ENCODE peak calls at places on chromosomes 6 and 20, in four cellular contexts. O is SK-N-SH, G is IMR-90, T is fibroblast of lung. H is an unnamed sample.

GRCh38 chr20:62704341-62704948 is 4.2 kb upstream of the NTSR1 start:
- DNase-seq in G (peak), T (peak), O (peak), H (peak)

GRCh38 chr6:141426400-141426980 is 706.2 kb upstream of the GJE1 start:
- DNase-seq in T (no peak), G (no peak), O (no peak), H (no peak)

GRCh38 chr6:148657053-148657452 is 89.8 kb upstream of the UST start:
- DNase-seq in G (peak), O (no peak), T (peak), H (peak)

GRCh38 chr6:144758602-144759001 is 473.5 kb downstream of the UTRN start:
- DNase-seq in G (peak), O (no peak), T (peak), H (no peak)

GRCh38 chr6:135170238-135170637 is 10.9 kb upstream of the MYB start:
- DNase-seq in O (no peak), T (no peak), G (no peak), H (no peak)

GRCh38 chr6:10837009-10837691 is 1.2 kb downstream of the MAK start:
- DNase-seq in T (peak), G (no peak), O (peak), H (peak)

GRCh38 chr20:32448306-32449056 is 90.3 kb downstream of the ASXL1 start:
- DNase-seq in T (no peak), G (no peak), O (no peak), H (no peak)

GRCh38 chr6:128121190-128121589 is 220.3 kb upstream of the THEMIS start:
- DNase-seq in G (no peak), T (no peak), O (no peak), H (no peak)

GRCh38 chr20:32191873-32192272 is 15.7 kb downstream of the PLAGL2 start:
- DNase-seq in O (no peak), T (no peak), G (peak), H (no peak)

DNA sequence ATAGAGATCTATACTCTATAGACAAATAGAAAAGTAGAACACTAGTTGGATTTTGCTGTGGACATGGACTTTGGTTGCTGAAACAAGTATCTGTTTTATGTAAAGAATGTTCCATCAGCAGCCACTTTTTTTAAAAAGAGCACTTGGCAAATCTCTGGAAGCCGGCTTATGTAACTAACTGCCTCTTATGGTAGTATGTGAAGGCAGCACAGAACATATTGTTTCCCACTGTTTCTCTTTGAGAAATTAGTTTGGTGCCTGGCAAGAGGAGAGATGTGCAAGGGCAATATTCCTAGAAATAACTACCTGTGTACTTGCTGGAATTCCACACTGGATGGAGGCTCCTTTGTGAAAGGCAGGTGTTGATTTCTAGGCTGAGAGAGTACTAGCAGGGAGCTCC is 242.3 kb upstream of the PREP start:
- DNase-seq in T (peak), G (no peak), O (no peak), H (peak)
- H3K4me2 ChIP-seq in T (no peak), G (no peak), O (no peak), H (peak)

DNA sequence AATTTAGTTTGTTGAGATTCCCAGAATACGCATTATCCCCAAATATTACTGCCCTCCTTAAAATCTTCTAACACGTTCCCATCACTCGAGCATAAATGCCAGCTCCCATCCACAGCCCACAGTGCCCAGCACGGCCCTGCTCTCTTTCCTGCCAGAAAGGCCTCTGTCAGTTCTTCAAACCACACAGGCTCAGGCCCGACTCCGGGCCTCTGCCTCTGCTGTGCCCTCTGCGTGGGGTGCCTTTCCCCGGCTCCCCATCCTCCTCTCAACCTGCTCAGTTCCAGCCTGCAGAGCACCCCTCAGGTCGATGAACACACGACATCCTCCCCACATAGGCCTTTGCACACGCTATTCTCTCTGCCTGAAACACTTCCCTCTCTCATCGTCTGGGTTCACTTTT is 12.8 kb downstream of the ULBP3 start:
- DNase-seq in G (no peak), T (no peak), O (no peak), H (no peak)
- H2AFZ ChIP-seq in G (no peak), T (no peak), O (no peak), H (no peak)

GRCh38 chr20:50784464-50784863 is 10.4 kb upstream of the BCAS4 start:
- DNase-seq in O (no peak), T (no peak), G (no peak), H (no peak)

GRCh38 chr20:50788045-50788867 is 6.6 kb upstream of the BCAS4 start:
- DNase-seq in T (peak), G (peak), O (peak), H (peak)

GRCh38 chr20:50787181-50787580 is 7.7 kb upstream of the BCAS4 start:
- DNase-seq in G (no peak), T (no peak), O (no peak), H (no peak)

GRCh38 chr20:50788868-50789125 is 6.1 kb upstream of the BCAS4 start:
- DNase-seq in T (peak), G (no peak), O (no peak), H (no peak)

DNA sequence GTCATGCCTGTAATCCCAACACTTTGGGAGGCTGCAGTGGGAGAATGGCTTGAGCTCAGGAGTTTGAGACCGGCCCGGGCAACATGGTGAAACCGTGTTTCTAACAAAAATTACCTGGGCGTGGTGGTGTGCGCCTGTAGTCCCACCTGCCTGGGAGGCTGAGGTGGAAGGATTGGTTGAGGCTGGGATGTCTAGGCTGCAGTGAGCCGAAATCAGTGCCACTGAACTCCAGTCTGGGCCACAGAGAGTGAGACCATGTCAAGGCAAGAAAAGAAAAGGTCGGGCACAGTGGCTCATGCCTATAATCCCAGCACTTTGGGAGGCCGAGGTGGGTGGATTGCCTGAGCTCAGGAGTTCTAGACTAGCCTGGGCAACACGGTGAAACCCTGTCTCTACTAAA is 8.2 kb upstream of the BCAS4 start:
- DNase-seq in T (no peak), G (no peak), O (no peak), H (no peak)
- H3K4me2 ChIP-seq in T (no peak), G (no peak), O (no peak), H (no peak)

GRCh38 chr6:138493413-138493812 is 5.9 kb downstream of the NHSL1 start:
- DNase-seq in O (no peak), G (peak), T (peak), H (peak)
- H2AFZ ChIP-seq in O (no peak), G (no peak), T (no peak), H (no peak)

DNA sequence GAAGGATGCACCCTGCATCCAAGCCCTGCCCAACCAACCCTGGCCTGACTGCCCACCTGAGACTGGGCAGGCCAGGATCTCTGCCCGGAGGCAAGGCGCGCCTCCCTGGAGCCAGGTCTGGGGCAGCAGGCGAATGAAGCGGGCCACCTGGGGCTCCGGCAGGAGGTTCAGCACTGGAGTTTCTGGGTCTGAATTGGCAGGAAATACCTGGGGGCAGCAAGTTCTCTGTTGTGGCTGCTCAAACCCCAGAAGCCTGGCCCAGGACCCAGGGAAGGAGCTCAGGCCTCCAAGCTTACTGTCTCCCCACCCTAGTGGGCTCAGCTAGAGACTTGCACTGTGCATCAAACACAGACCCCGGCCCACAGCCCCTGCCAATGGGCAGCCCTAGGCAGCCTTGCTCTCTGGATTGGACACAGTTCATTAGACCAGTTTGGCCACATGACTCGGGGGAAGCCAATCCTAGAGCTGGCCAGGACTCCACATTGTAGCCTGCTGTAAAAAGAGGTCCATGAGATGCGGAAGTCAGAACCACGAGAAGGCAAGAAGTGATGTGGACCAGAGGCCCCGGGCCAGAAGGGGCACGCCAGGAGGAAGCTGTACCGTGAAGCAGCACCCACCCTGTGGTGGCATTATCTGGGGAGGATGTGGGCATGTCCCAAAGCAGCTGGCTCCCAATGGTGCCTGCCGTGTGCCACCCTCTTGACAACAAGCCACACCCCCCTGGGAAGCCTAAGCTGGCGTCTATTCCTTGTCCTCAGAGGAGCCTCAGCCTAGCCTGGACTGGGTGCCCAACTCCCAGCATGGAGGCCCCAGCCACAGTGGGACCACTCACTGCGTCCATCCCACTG is 3.1 kb downstream of the CPXM1 start:
- DNase-seq in T (no peak), G (no peak), O (no peak), H (no peak)
- H3K4me2 ChIP-seq in T (no peak), G (no peak), O (no peak), H (no peak)

DNA sequence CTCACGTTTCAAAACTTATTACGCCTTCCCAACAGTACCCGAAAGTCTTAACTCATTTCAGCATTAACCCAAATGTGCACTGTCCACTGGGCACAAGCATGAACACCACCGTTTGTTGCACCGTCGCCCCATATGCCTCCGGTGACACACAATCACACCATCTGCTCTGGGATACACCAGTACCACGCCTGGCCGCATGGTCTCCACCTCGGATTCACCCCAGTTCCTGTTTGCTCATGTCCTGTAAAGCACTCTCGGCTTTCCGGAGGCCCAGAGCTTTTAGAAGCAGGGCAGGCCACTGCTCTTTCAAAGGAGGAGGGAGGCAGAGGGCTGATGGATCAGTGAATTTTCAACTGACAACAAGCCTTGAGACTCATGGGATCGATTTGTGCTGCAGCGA is 1570.0 kb upstream of the DEFB115 start:
- DNase-seq in G (no peak), T (no peak), O (no peak), H (no peak)
- H2AFZ ChIP-seq in G (no peak), T (no peak), O (no peak), H (no peak)

DNA sequence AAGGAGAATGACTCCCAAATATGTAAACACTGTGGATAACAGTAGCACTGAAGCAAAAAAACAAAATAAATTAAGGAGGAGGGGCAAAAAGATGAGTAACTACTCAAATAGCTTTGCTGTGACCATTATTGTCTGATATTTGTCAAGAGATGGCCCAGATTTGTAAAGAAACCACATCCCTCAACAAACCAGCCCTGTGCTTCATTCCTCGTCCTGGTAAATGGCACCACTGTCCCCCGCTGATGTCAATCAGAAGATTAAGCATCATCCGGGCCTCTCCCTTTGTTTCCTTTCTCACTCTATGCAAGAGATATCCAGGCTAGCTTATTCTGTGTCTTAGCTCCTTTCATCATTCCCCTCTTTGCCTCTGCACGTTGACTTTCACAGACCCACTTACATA is 259.0 kb downstream of the SYNE1 start:
- DNase-seq in T (no peak), O (no peak), G (peak), H (no peak)
- H3K4me2 ChIP-seq in T (peak), O (peak), G (peak), H (peak)

H was measured in hepatocyte.